ENCODE peak calls at places on chromosomes 4 and X, in seven cellular contexts. One of them, this sample, is unnamed.

GRCh38 chr4:188408244-188409067 is 269.2 kb downstream of the TRIML1 start:
- DNase-seq in cardiac muscle cell: no peak
- DNase-seq in osteoblast: no peak
- DNase-seq in heart right ventricle: no peak
- DNase-seq in neural progenitor cell: no peak
- DNase-seq in iPS DF 6.9: no peak
- DNase-seq in fibroblast of lung: no peak
- DNase-seq in this sample: no peak

GRCh38 chr4:153385784-153386183 is 41.3 kb downstream of the MND1 start:
- DNase-seq in cardiac muscle cell: no peak
- DNase-seq in osteoblast: no peak
- DNase-seq in heart right ventricle: no peak
- DNase-seq in neural progenitor cell: no peak
- DNase-seq in iPS DF 6.9: no peak
- DNase-seq in fibroblast of lung: no peak
- DNase-seq in this sample: no peak

GRCh38 chr4:10164877-10165283 is 48.3 kb upstream of the WDR1 start:
- DNase-seq in cardiac muscle cell: peak; percentile 64
- DNase-seq in osteoblast: peak; percentile 84
- DNase-seq in heart right ventricle: peak; percentile 25
- DNase-seq in neural progenitor cell: peak; percentile 69
- DNase-seq in iPS DF 6.9: no peak
- DNase-seq in fibroblast of lung: peak; percentile 6
- DNase-seq in this sample: no peak

GRCh38 chr4:132001542-132001941 is 1147.6 kb upstream of the PCDH10 start:
- DNase-seq in cardiac muscle cell: no peak
- DNase-seq in osteoblast: no peak
- DNase-seq in heart right ventricle: no peak
- DNase-seq in neural progenitor cell: no peak
- DNase-seq in iPS DF 6.9: no peak
- DNase-seq in fibroblast of lung: peak; percentile 70
- DNase-seq in this sample: peak; percentile 4

GRCh38 chr4:83282049-83282535 is 2.5 kb downstream of the COQ2 start:
- DNase-seq in cardiac muscle cell: peak; percentile 24
- DNase-seq in osteoblast: peak; percentile 82
- DNase-seq in heart right ventricle: no peak
- DNase-seq in neural progenitor cell: peak; percentile 41
- DNase-seq in iPS DF 6.9: no peak
- DNase-seq in fibroblast of lung: peak; percentile 39
- DNase-seq in this sample: no peak

GRCh38 chrX:15320297-15320696 is 4.9 kb upstream of the ASB11 start:
- DNase-seq in cardiac muscle cell: no peak
- DNase-seq in osteoblast: no peak
- DNase-seq in heart right ventricle: no peak
- DNase-seq in neural progenitor cell: no peak
- DNase-seq in iPS DF 6.9: no peak
- DNase-seq in fibroblast of lung: no peak
- DNase-seq in this sample: no peak

GRCh38 chr4:124483043-124483906 is 229.3 kb downstream of the ANKRD50 start:
- DNase-seq in cardiac muscle cell: peak; percentile 64
- DNase-seq in osteoblast: no peak
- DNase-seq in heart right ventricle: no peak
- DNase-seq in neural progenitor cell: peak; percentile 86
- DNase-seq in iPS DF 6.9: no peak
- DNase-seq in fibroblast of lung: peak; percentile 41
- DNase-seq in this sample: no peak

GRCh38 chr4:82017680-82018079 is 356.1 kb downstream of the HNRNPD start:
- DNase-seq in cardiac muscle cell: peak; percentile 80
- DNase-seq in osteoblast: no peak
- DNase-seq in heart right ventricle: no peak
- DNase-seq in neural progenitor cell: peak; percentile 47
- DNase-seq in iPS DF 6.9: no peak
- DNase-seq in fibroblast of lung: peak; percentile 13
- DNase-seq in this sample: no peak

GRCh38 chr4:145763399-145763798 is 83.5 kb downstream of the C4orf51 start:
- DNase-seq in cardiac muscle cell: no peak
- DNase-seq in osteoblast: no peak
- DNase-seq in heart right ventricle: no peak
- DNase-seq in neural progenitor cell: no peak
- DNase-seq in iPS DF 6.9: no peak
- DNase-seq in fibroblast of lung: no peak
- DNase-seq in this sample: no peak

GRCh38 chr4:162131256-162131655 is 32.5 kb downstream of the FSTL5 start:
- DNase-seq in cardiac muscle cell: no peak
- DNase-seq in osteoblast: no peak
- DNase-seq in heart right ventricle: no peak
- DNase-seq in neural progenitor cell: no peak
- DNase-seq in iPS DF 6.9: no peak
- DNase-seq in fibroblast of lung: no peak
- DNase-seq in this sample: no peak

GRCh38 chrX:2351999-2352995 is 148.5 kb downstream of the DHRSX start:
- DNase-seq in cardiac muscle cell: no peak
- DNase-seq in osteoblast: peak; percentile 92
- DNase-seq in heart right ventricle: no peak
- DNase-seq in neural progenitor cell: no peak
- DNase-seq in iPS DF 6.9: no peak
- DNase-seq in fibroblast of lung: peak; percentile 99
- DNase-seq in this sample: peak; percentile 96

GRCh38 chr4:113684534-113685091 is 76.9 kb downstream of the CAMK2D start:
- DNase-seq in cardiac muscle cell: peak; percentile 71
- DNase-seq in osteoblast: peak; percentile 74
- DNase-seq in heart right ventricle: peak; percentile 54
- DNase-seq in neural progenitor cell: peak; percentile 19
- DNase-seq in iPS DF 6.9: no peak
- DNase-seq in fibroblast of lung: peak; percentile 74
- DNase-seq in this sample: peak; percentile 33

GRCh38 chrX:100647739-100648138 is 3.7 kb downstream of the SRPX2 start:
- DNase-seq in cardiac muscle cell: no peak
- DNase-seq in osteoblast: peak; percentile 31
- DNase-seq in heart right ventricle: no peak
- DNase-seq in neural progenitor cell: no peak
- DNase-seq in iPS DF 6.9: no peak
- DNase-seq in fibroblast of lung: peak; percentile 30
- DNase-seq in this sample: no peak

GRCh38 chr4:54513231-54513630 is 144.5 kb upstream of the KIT start:
- DNase-seq in cardiac muscle cell: no peak
- DNase-seq in osteoblast: peak; percentile 95
- DNase-seq in heart right ventricle: no peak
- DNase-seq in neural progenitor cell: no peak
- DNase-seq in iPS DF 6.9: no peak
- DNase-seq in fibroblast of lung: peak; percentile 83
- DNase-seq in this sample: peak; percentile 73

GRCh38 chrX:140713174-140713539 is 3.6 kb downstream of the LINC00632 start:
- DNase-seq in cardiac muscle cell: no peak
- DNase-seq in osteoblast: no peak
- DNase-seq in heart right ventricle: no peak
- DNase-seq in neural progenitor cell: no peak
- DNase-seq in iPS DF 6.9: no peak
- DNase-seq in fibroblast of lung: no peak
- DNase-seq in this sample: no peak

GRCh38 chr4:54173281-54173912 is 55.7 kb upstream of the PDGFRA start:
- DNase-seq in cardiac muscle cell: no peak
- DNase-seq in osteoblast: no peak
- DNase-seq in heart right ventricle: no peak
- DNase-seq in neural progenitor cell: no peak
- DNase-seq in iPS DF 6.9: no peak
- DNase-seq in fibroblast of lung: no peak
- DNase-seq in this sample: no peak

DNA sequence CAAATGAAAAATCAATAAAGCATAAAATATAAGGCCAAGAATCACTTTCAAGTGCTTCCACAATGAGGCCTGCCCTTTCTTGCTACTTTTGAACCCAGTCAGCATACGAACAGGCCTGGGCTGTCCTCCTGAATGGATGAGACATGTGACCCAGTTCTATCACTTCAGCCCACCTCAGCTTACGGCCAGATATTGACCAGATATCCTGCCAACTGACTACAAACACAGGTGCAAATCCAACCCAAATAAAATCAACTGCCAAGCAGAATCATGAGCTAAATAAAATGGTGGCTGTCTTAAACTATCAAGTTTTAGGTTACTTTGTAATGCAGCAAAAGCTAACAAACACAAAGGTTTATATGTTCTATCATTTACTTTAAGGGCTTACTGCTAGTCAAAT is 53.7 kb downstream of the PDS5A start:
- DNase-seq in cardiac muscle cell: no peak
- DNase-seq in osteoblast: no peak
- DNase-seq in heart right ventricle: no peak
- DNase-seq in neural progenitor cell: no peak
- DNase-seq in iPS DF 6.9: no peak
- DNase-seq in fibroblast of lung: no peak
- DNase-seq in this sample: no peak
- H3K36me3 ChIP-seq in cardiac muscle cell: peaks cover 25% of the 10 kb centered on the region
- H3K36me3 ChIP-seq in osteoblast: peaks cover 13% of the 10 kb centered on the region
- H3K36me3 ChIP-seq in heart right ventricle: peaks cover 63% of the 10 kb centered on the region
- H3K36me3 ChIP-seq in neural progenitor cell: peaks cover 31% of the 10 kb centered on the region
- H3K36me3 ChIP-seq in iPS DF 6.9: no peaks in the 10 kb centered on the region
- H3K36me3 ChIP-seq in fibroblast of lung: peaks cover 1% of the 10 kb centered on the region
- H3K36me3 ChIP-seq in this sample: no peaks in the 10 kb centered on the region

GRCh38 chr4:42331914-42332368 is 65.3 kb upstream of the SHISA3 start:
- DNase-seq in cardiac muscle cell: no peak
- DNase-seq in osteoblast: no peak
- DNase-seq in heart right ventricle: peak; percentile 36
- DNase-seq in neural progenitor cell: no peak
- DNase-seq in iPS DF 6.9: no peak
- DNase-seq in fibroblast of lung: peak; percentile 24
- DNase-seq in this sample: no peak
- H3K4me3 ChIP-seq in cardiac muscle cell: no peak overlapping the region
- H3K4me3 ChIP-seq in osteoblast: no peak overlapping the region
- H3K4me3 ChIP-seq in heart right ventricle: no peak overlapping the region
- H3K4me3 ChIP-seq in neural progenitor cell: no peak overlapping the region
- H3K4me3 ChIP-seq in iPS DF 6.9: no peak overlapping the region
- H3K4me3 ChIP-seq in fibroblast of lung: no peak overlapping the region
- H3K4me3 ChIP-seq in this sample: no peak overlapping the region

GRCh38 chr4:109496875-109497274 is 63.2 kb upstream of the MCUB start:
- DNase-seq in cardiac muscle cell: no peak
- DNase-seq in osteoblast: no peak
- DNase-seq in heart right ventricle: no peak
- DNase-seq in neural progenitor cell: no peak
- DNase-seq in iPS DF 6.9: no peak
- DNase-seq in fibroblast of lung: no peak
- DNase-seq in this sample: no peak
- H3K36me3 ChIP-seq in cardiac muscle cell: peaks cover 59% of the 10 kb centered on the region
- H3K36me3 ChIP-seq in osteoblast: peaks cover 36% of the 10 kb centered on the region
- H3K36me3 ChIP-seq in heart right ventricle: peaks cover 70% of the 10 kb centered on the region
- H3K36me3 ChIP-seq in neural progenitor cell: peaks cover 40% of the 10 kb centered on the region
- H3K36me3 ChIP-seq in iPS DF 6.9: peaks cover 7% of the 10 kb centered on the region
- H3K36me3 ChIP-seq in fibroblast of lung: peaks cover 12% of the 10 kb centered on the region
- H3K36me3 ChIP-seq in this sample: peaks cover 11% of the 10 kb centered on the region

GRCh38 chr4:1766336-1767057 is 26.6 kb upstream of the FGFR3 start:
- DNase-seq in cardiac muscle cell: peak; percentile 36
- DNase-seq in osteoblast: no peak
- DNase-seq in heart right ventricle: no peak
- DNase-seq in neural progenitor cell: peak; percentile 74
- DNase-seq in iPS DF 6.9: no peak
- DNase-seq in fibroblast of lung: no peak
- DNase-seq in this sample: no peak
- H3K4me3 ChIP-seq in cardiac muscle cell: peak overlapping the region; percentile 37
- H3K4me3 ChIP-seq in osteoblast: no peak overlapping the region
- H3K4me3 ChIP-seq in heart right ventricle: peak overlapping the region; percentile 49
- H3K4me3 ChIP-seq in neural progenitor cell: peak overlapping the region; percentile 28
- H3K4me3 ChIP-seq in iPS DF 6.9: peak overlapping the region; percentile 4
- H3K4me3 ChIP-seq in fibroblast of lung: no peak overlapping the region
- H3K4me3 ChIP-seq in this sample: no peak overlapping the region

DNA sequence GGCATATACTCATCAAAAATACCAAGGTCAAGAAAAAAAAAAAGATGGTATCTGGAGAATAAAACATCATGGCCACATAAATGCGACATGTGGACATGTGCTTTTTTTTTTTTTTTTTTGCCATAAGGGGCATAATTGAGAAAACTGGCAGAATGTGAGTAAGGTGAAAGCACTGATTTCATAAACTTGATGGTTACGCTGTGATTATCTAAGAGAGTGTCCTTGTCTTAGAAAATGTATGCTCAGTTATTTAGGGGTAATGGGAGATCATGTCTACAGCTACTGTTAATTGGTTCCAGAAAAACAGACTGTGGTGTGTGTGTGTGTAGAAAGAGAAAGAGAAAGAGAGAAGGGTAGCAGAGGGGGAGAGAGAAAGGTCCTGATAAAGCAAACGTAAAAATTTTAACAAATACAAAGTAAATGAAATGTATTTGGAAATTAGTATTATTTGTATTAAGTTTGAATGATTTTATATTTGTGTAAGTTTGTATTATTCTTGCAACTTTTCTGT is 8.1 kb downstream of the DNAJB14 start:
- DNase-seq in cardiac muscle cell: no peak
- DNase-seq in osteoblast: peak; percentile 31
- DNase-seq in heart right ventricle: no peak
- DNase-seq in neural progenitor cell: no peak
- DNase-seq in iPS DF 6.9: no peak
- DNase-seq in fibroblast of lung: no peak
- DNase-seq in this sample: no peak
- H3K36me3 ChIP-seq in cardiac muscle cell: peaks cover 3% of the 10 kb centered on the region
- H3K36me3 ChIP-seq in osteoblast: peaks cover 12% of the 10 kb centered on the region
- H3K36me3 ChIP-seq in heart right ventricle: peaks cover 24% of the 10 kb centered on the region
- H3K36me3 ChIP-seq in neural progenitor cell: peaks cover 8% of the 10 kb centered on the region
- H3K36me3 ChIP-seq in iPS DF 6.9: no peaks in the 10 kb centered on the region
- H3K36me3 ChIP-seq in fibroblast of lung: no peaks in the 10 kb centered on the region
- H3K36me3 ChIP-seq in this sample: no peaks in the 10 kb centered on the region

DNA sequence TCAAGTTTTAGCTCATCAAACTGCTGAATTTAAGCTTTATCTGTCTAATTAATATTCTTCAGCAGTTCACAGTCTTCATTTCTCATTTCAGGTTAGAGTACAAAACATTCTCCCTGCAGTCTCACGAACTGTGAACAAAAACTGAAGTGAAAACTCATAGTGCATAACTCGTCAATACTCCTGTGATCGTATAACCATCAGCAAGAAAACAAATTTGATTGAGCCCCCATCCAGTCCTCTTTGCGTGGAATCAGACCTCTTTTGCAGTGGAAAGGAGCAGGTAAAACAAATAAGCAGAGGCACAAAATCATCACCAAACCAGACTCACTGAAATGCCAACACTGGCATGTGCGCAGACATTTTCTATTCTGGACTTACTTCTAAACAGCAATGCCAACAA is 12.7 kb downstream of the ADAM29 start:
- DNase-seq in cardiac muscle cell: no peak
- DNase-seq in osteoblast: no peak
- DNase-seq in heart right ventricle: no peak
- DNase-seq in neural progenitor cell: no peak
- DNase-seq in iPS DF 6.9: no peak
- DNase-seq in fibroblast of lung: no peak
- DNase-seq in this sample: no peak
- H3K4me3 ChIP-seq in cardiac muscle cell: no peak overlapping the region
- H3K4me3 ChIP-seq in osteoblast: no peak overlapping the region
- H3K4me3 ChIP-seq in heart right ventricle: no peak overlapping the region
- H3K4me3 ChIP-seq in neural progenitor cell: no peak overlapping the region
- H3K4me3 ChIP-seq in iPS DF 6.9: no peak overlapping the region
- H3K4me3 ChIP-seq in fibroblast of lung: no peak overlapping the region
- H3K4me3 ChIP-seq in this sample: no peak overlapping the region

This sample was measured in BJ.